ENCODE peak calls at places on chromosomes 13 and 19, in four cellular contexts. Z, I, X and Y are unnamed samples.

GRCh38 chr13:24050292-24050711 is 110.2 kb upstream of the SPATA13 start:
- DNase-seq in I (no peak), Z (no peak), X (no peak), Y (no peak)

GRCh38 chr19:6458695-6459355 is 767 bp downstream of the SLC25A23 start:
- DNase-seq in Z (no peak), I (no peak), X (no peak), Y (no peak)

GRCh38 chr13:70255406-70255991 is 147.2 kb upstream of the KLHL1 start:
- DNase-seq in I (no peak), Z (no peak), X (no peak), Y (no peak)

GRCh38 chr19:45297674-45298073 is 25.0 kb downstream of the CKM start:
- DNase-seq in Z (no peak), X (no peak), I (no peak), Y (no peak)

GRCh38 chr13:102035969-102036368 is 365.9 kb downstream of the FGF14 start:
- DNase-seq in I (no peak), X (no peak), Z (no peak), Y (no peak)

GRCh38 chr13:77687799-77688198 is 9.7 kb upstream of the SLAIN1 start:
- DNase-seq in I (no peak), X (no peak), Z (no peak), Y (no peak)

GRCh38 chr13:20993661-20994440 is 67.5 kb downstream of the LATS2 start:
- DNase-seq in I (no peak), X (no peak), Z (peak), Y (no peak)

GRCh38 chr19:13849991-13850909 is 26.7 kb upstream of the NANOS3 start:
- DNase-seq in Z (peak), X (no peak), I (no peak), Y (peak)

GRCh38 chr13:66888698-66889097 is 341.4 kb downstream of the PCDH9 start:
- DNase-seq in X (no peak), I (no peak), Z (no peak), Y (no peak)

GRCh38 chr13:88937381-88937780 is 1266.2 kb downstream of the SLITRK5 start:
- DNase-seq in I (no peak), X (no peak), Z (no peak), Y (no peak)

GRCh38 chr13:79468819-79469218 is 12.1 kb upstream of the NDFIP2 start:
- DNase-seq in X (no peak), Z (no peak), I (no peak), Y (no peak)

GRCh38 chr13:41915096-41915495 is 45.8 kb downstream of the VWA8 start:
- DNase-seq in Z (no peak), I (no peak), X (no peak), Y (no peak)

GRCh38 chr13:35953537-35954206 is 177.5 kb downstream of the DCLK1 start:
- DNase-seq in X (peak), I (no peak), Z (peak), Y (no peak)

GRCh38 chr19:45778010-45778671 is 4.1 kb downstream of the DMPK start:
- DNase-seq in I (no peak), Z (no peak), X (no peak), Y (no peak)

GRCh38 chr13:113187263-113187669 is 21.2 kb downstream of the PCID2 start:
- DNase-seq in X (peak), I (no peak), Z (peak), Y (no peak)

GRCh38 chr19:18021121-18021755 is 13.3 kb downstream of the ARRDC2 start:
- DNase-seq in X (no peak), I (no peak), Z (peak), Y (no peak)

GRCh38 chr13:44921931-44922758 is 67.1 kb downstream of the NUFIP1 start:
- DNase-seq in X (peak), Z (no peak), I (no peak), Y (no peak)

GRCh38 chr13:36920612-36921185 is 661 bp upstream of the SMAD9 start:
- DNase-seq in X (no peak), Z (no peak), I (no peak), Y (no peak)

GRCh38 chr13:46961719-46962118 is 64.9 kb upstream of the HTR2A start:
- DNase-seq in X (no peak), I (peak), Z (no peak), Y (no peak)

GRCh38 chr13:111864566-111864965 is 202.4 kb upstream of the SOX1 start:
- DNase-seq in I (no peak), Z (no peak), X (no peak), Y (no peak)

GRCh38 chr13:40536443-40537113 is 129.9 kb downstream of the FOXO1 start:
- DNase-seq in I (no peak), Z (no peak), X (no peak), Y (no peak)

GRCh38 chr13:28282451-28282850 is 144.1 kb downstream of the PAN3 start:
- DNase-seq in X (no peak), Z (no peak), I (peak), Y (no peak)

GRCh38 chr13:35865341-35866240 is 265.6 kb downstream of the DCLK1 start:
- DNase-seq in X (no peak), Z (no peak), I (no peak), Y (no peak)

GRCh38 chr13:112693831-112694497 is 4.1 kb downstream of the ATP11A start:
- DNase-seq in Z (no peak), I (no peak), X (no peak), Y (no peak)

GRCh38 chr19:8561071-8561764 is 16.0 kb downstream of the MYO1F start:
- DNase-seq in I (no peak), Z (no peak), X (no peak), Y (no peak)

GRCh38 chr19:21569497-21569870 is 64.1 kb downstream of the ZNF429 start:
- DNase-seq in Z (no peak), X (no peak), I (no peak), Y (no peak)

GRCh38 chr13:100363351-100363750 is 225.2 kb downstream of the GGACT start:
- DNase-seq in I (no peak), Z (no peak), X (peak), Y (no peak)

GRCh38 chr19:47663911-47664771 is 49.1 kb upstream of the EHD2 start:
- DNase-seq in I (no peak), X (no peak), Z (peak), Y (peak)

GRCh38 chr19:13859361-13859880 is 17.5 kb upstream of the NANOS3 start:
- DNase-seq in Z (peak), I (no peak), X (no peak), Y (no peak)

GRCh38 chr19:4322942-4323665 is 15.5 kb downstream of the STAP2 start:
- DNase-seq in Z (no peak), I (no peak), X (no peak), Y (no peak)

GRCh38 chr13:45534604-45535003 is 69.9 kb downstream of the COG3 start:
- DNase-seq in I (no peak), X (no peak), Z (no peak), Y (no peak)

GRCh38 chr19:954672-955494 is 29.0 kb downstream of the ARID3A start:
- DNase-seq in I (peak), X (no peak), Z (peak), Y (no peak)

GRCh38 chr19:46218160-46218559 is 11.4 kb upstream of the IGFL1 start:
- DNase-seq in Z (peak), X (peak), I (no peak), Y (peak)

GRCh38 chr13:27125357-27126282 is 46.0 kb downstream of the USP12 start:
- DNase-seq in I (no peak), X (no peak), Z (peak), Y (no peak)
- TF ChIP-seq JUND in I (no peak), X (no peak), Z (peak), Y (no peak)

DNA sequence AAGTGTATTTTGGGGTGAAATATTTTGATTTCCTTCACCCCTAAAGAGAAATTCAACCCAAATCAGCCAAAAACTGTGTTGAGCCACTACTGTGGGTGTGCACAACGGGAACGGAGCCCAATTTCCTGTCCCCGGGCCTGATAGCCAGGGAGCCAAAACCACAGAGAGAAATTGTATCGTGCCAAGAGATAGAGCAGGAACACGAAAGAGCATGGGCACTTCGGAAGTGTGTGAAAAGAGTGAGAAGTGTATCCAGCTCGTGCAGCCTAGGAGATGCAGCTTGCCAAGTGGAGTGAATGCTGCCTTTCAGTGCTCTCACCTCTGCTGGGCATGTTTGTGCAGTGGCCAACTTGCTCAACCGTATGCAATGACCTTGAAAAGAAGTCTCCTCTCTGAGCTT is 19.4 kb upstream of the PLEKHF1 start:
- DNase-seq in Z (no peak), X (no peak), I (no peak), Y (no peak)
- TF ChIP-seq JUND in Z (no peak), X (no peak), I (no peak), Y (no peak)

GRCh38 chr13:59447846-59448620 is 715.7 kb downstream of the DIAPH3 start:
- DNase-seq in X (no peak), Z (no peak), I (no peak), Y (no peak)
- TF ChIP-seq JUND in X (no peak), Z (no peak), I (no peak), Y (no peak)

GRCh38 chr19:3179739-3180293 is 1.2 kb downstream of the S1PR4 start:
- DNase-seq in X (no peak), I (no peak), Z (no peak), Y (no peak)
- TF ChIP-seq JUND in X (no peak), I (no peak), Z (no peak), Y (no peak)

DNA sequence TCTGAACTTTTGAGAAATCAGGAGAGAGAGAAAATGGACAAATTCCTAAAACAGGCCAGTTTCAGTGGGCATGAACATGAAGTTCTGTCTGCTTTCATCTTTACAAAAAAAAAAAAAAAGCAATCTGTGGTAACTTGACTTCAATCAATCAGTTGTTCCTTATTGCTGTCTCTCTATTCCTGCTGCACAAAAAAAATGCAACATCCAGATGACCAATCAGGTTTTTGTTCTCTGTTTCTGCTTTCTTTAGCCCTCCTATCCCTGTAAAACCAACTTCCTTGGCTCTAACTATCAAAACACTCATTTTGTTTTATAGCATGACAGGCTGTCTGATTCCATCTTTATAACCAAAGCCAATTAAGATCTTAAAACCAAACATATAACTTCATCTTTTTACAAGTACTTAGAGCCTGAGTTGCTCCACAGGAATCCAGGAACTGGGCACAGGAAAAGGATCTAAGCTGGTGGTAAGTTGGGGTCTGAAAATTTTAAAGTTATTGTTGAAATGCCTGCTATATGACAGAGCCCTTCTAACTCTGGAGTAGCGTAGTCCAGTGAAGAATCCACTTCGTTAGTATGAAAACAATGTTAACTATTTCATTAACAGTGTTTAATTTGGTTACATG is at the start of gene FPR3:
- DNase-seq in I (no peak), Z (no peak), X (no peak), Y (no peak)
- TF ChIP-seq JUND in I (no peak), Z (no peak), X (no peak), Y (peak)

GRCh38 chr13:98787173-98787572 is 34.7 kb upstream of the SLC15A1 start:
- DNase-seq in Z (no peak), I (no peak), X (no peak), Y (no peak)
- TF ChIP-seq JUND in Z (no peak), I (no peak), X (no peak), Y (no peak)

DNA sequence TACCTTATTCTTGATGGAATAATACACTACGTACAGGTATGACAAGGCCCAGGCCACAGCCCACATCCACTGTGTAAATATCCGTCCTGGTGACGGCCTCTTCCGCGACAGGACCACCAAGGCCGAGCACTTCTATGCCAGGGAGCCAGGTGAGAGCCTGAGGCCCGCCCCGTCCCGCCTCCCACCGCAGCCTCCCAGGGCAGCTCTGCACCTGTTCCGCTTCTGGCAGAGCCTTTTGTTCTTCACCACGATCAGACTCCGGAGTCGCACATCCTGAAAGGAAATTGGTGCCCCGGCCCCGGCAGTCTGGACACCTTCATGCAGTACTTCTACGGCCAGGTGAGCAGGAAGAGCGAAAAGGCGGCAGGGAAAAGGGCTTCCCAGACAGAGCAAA is 10.6 kb upstream of the ZNF358 start:
- DNase-seq in I (no peak), X (no peak), Z (no peak), Y (no peak)
- TF ChIP-seq JUND in I (no peak), X (no peak), Z (no peak), Y (no peak)

GRCh38 chr13:32852568-32852967 is 163.7 kb upstream of the KL start:
- DNase-seq in Z (no peak), I (no peak), X (no peak), Y (no peak)
- TF ChIP-seq JUND in Z (no peak), I (no peak), X (no peak), Y (no peak)

GRCh38 chr13:107886118-107886517 is 329.2 kb downstream of the LIG4 start:
- DNase-seq in I (no peak), X (no peak), Z (no peak), Y (no peak)
- TF ChIP-seq JUND in I (no peak), X (no peak), Z (no peak), Y (no peak)

GRCh38 chr19:38634757-38635482 is 12.5 kb upstream of the ACTN4 start:
- DNase-seq in Z (peak), I (peak), X (no peak), Y (peak)
- TF ChIP-seq JUND in Z (peak), I (no peak), X (no peak), Y (no peak)